ENCODE peak calls at places on chromosomes 7 and 10, in nine cellular contexts. T is activated naive CD4-positive, alpha-beta T cell treated with anti-CD3 and anti-CD28 coated beads, Interleukin-2, amount 10 ng/mL, durations not matched to agents 7 days and 5 days; M is LoVo; A is stimulated activated naive B cell treated with anti-CD40 and anti-IgM and Interleukin-4, amounts not matched to agents 10 μg/mL and 1 μg/mL and 100 μg/mL, for 72 hours; I is globus pallidus; P is amygdala; E is HT-29; Z is GDM1; J is NCI-H1092 treated with DMSO at 0.1 percent for 48 hours. C is an unnamed sample.
A peak's percentile ranks its signal among the peaks of the same experiment; 100 is the strongest.

GRCh38 chr7:106111671-106112117 is 418 bp downstream of the SYPL1 start:
- DNase-seq in E (peak; percentile 72), I (no peak), J (peak; percentile 63), M (peak; percentile 62), Z (peak; percentile 68), A (peak; percentile 78), P (no peak), T (peak; percentile 60), C (no peak)

GRCh38 chr10:85614981-85615380 is 751.6 kb downstream of the GRID1 start:
- DNase-seq in A (no peak), M (no peak), E (no peak), I (no peak), J (no peak), Z (no peak), T (no peak), P (no peak), C (no peak)

GRCh38 chr7:1725766-1726630 is 55.9 kb downstream of the ELFN1 start:
- DNase-seq in J (peak; percentile 72), T (no peak), P (no peak), E (no peak), M (no peak), A (no peak), Z (no peak), I (no peak), C (no peak)

GRCh38 chr10:26216577-26216948 is at the start of gene GAD2:
- DNase-seq in I (no peak), A (no peak), E (no peak), T (no peak), J (no peak), M (no peak), Z (no peak), P (no peak), C (no peak)

GRCh38 chr7:151795168-151795754 is 81.7 kb downstream of the PRKAG2 start:
- DNase-seq in Z (no peak), M (no peak), P (peak; percentile 76), I (no peak), T (no peak), J (no peak), E (no peak), A (peak; percentile 75), C (no peak)

GRCh38 chr7:70229242-70229641 is 631.0 kb downstream of the AUTS2 start:
- DNase-seq in P (no peak), E (no peak), J (no peak), A (no peak), M (no peak), Z (no peak), T (no peak), I (no peak), C (no peak)

GRCh38 chr10:69123306-69123746 is 652 bp upstream of the VPS26A start:
- DNase-seq in E (no peak), A (no peak), T (no peak), J (peak; percentile 61), I (no peak), Z (peak; percentile 71), M (peak; percentile 72), P (no peak), C (no peak)

GRCh38 chr7:81114682-81115081 is 195.8 kb upstream of the SEMA3C start:
- DNase-seq in J (no peak), P (no peak), E (no peak), M (no peak), Z (no peak), A (no peak), I (no peak), T (no peak), C (no peak)

GRCh38 chr10:84825330-84825729 is 496.9 kb downstream of the CCSER2 start:
- DNase-seq in I (no peak), E (no peak), P (no peak), J (no peak), A (no peak), Z (no peak), M (no peak), T (no peak), C (no peak)

GRCh38 chr10:128102480-128103228 is 23.6 kb downstream of the MKI67 start:
- DNase-seq in Z (no peak), T (no peak), A (no peak), I (no peak), J (peak; percentile 6), P (no peak), E (no peak), M (no peak), C (no peak)

GRCh38 chr7:29177963-29178612 is 16.5 kb upstream of the CHN2 start:
- DNase-seq in J (no peak), T (no peak), A (no peak), Z (peak; percentile 79), E (peak; percentile 66), M (peak; percentile 54), P (peak; percentile 38), I (peak; percentile 64), C (no peak)

GRCh38 chr10:89086801-89087513 is 96.4 kb downstream of the FAS start:
- DNase-seq in E (no peak), P (peak; percentile 10), M (no peak), A (no peak), Z (no peak), T (no peak), J (no peak), I (peak; percentile 21), C (no peak)

GRCh38 chr10:97894092-97894491 is 44.4 kb downstream of the GOLGA7B start:
- DNase-seq in A (no peak), Z (no peak), P (no peak), E (no peak), J (no peak), M (no peak), T (no peak), I (no peak), C (no peak)

C was measured in naive thymus-derived CD8-positive, alpha-beta T cell.